ENCODE peak calls at places on chromosomes 12 and 14, in seven cellular contexts. H is suprapubic skin, L is sigmoid colon, N is K562, K is tibial nerve, A is GM12878, Y is transverse colon. D is an unnamed sample. For H3K27me3, the result is how much of the 10 kb centered on the place peaks cover.

GRCh38 chr12:122126713-122127597 is 47.1 kb downstream of the IL31 start:
- DNase-seq in H (no peak), L (no peak), N (no peak), K (no peak), A (no peak), Y (no peak), D (no peak)

GRCh38 chr12:89098390-89099102 is 253.8 kb downstream of the DUSP6 start:
- DNase-seq in H (no peak), L (no peak), N (no peak), K (no peak), A (no peak), Y (no peak), D (no peak)

GRCh38 chr14:67883717-67884116 is 64.1 kb downstream of the RAD51B start:
- DNase-seq in H (no peak), L (no peak), N (no peak), K (no peak), A (no peak), Y (no peak), D (no peak)

GRCh38 chr14:68703093-68703492 is 89.8 kb downstream of the ZFP36L1 start:
- DNase-seq in H (no peak), L (peak), N (peak), K (no peak), A (no peak), Y (no peak), D (no peak)

GRCh38 chr12:38664661-38665269 is 240.6 kb downstream of the CPNE8 start:
- DNase-seq in H (no peak), L (no peak), N (no peak), K (no peak), A (peak), Y (peak), D (no peak)

GRCh38 chr12:47770086-47770726 is 2.8 kb upstream of the SLC48A1 start:
- DNase-seq in H (no peak), L (no peak), N (no peak), K (no peak), A (no peak), Y (no peak), D (no peak)

GRCh38 chr14:29752221-29752923 is 175.3 kb downstream of the PRKD1 start:
- DNase-seq in H (no peak), L (no peak), N (no peak), K (no peak), A (no peak), Y (no peak), D (no peak)

GRCh38 chr12:9933966-9934365 is 1.8 kb upstream of the CLEC2A start:
- DNase-seq in H (no peak), L (no peak), N (no peak), K (no peak), A (no peak), Y (no peak), D (no peak)

GRCh38 chr14:105067969-105068301 is 2.7 kb upstream of the GPR132 start:
- DNase-seq in H (peak), L (no peak), N (no peak), K (no peak), A (no peak), Y (no peak), D (no peak)

GRCh38 chr12:115998119-115998633 is 279.3 kb downstream of the MED13L start:
- DNase-seq in H (no peak), L (no peak), N (peak), K (no peak), A (no peak), Y (peak), D (peak)

GRCh38 chr12:69555461-69555860 is 29.8 kb upstream of the CCT2 start:
- DNase-seq in H (no peak), L (no peak), N (no peak), K (no peak), A (no peak), Y (no peak), D (no peak)

GRCh38 chr12:129049917-129050316 is 196.6 kb downstream of the GLT1D1 start:
- DNase-seq in H (no peak), L (no peak), N (peak), K (no peak), A (no peak), Y (no peak), D (no peak)

GRCh38 chr12:107759410-107759809 is 1.5 kb downstream of the PRDM4 start:
- DNase-seq in H (no peak), L (no peak), N (peak), K (no peak), A (no peak), Y (peak), D (no peak)

GRCh38 chr14:85601246-85601645 is 71.3 kb downstream of the FLRT2 start:
- DNase-seq in H (no peak), L (no peak), N (no peak), K (no peak), A (no peak), Y (no peak), D (no peak)

GRCh38 chr14:102930753-102931579 is 8.5 kb downstream of the AMN start:
- DNase-seq in H (no peak), L (no peak), N (no peak), K (no peak), A (no peak), Y (peak), D (no peak)

GRCh38 chr12:99810718-99811593 is 163.4 kb downstream of the GARIN6 start:
- DNase-seq in H (no peak), L (no peak), N (no peak), K (no peak), A (no peak), Y (no peak), D (no peak)

GRCh38 chr14:61765225-61765943 is 3.2 kb downstream of the SNAPC1 start:
- DNase-seq in H (no peak), L (no peak), N (no peak), K (no peak), A (no peak), Y (no peak), D (no peak)

GRCh38 chr12:45669093-45669492 is 60.4 kb upstream of the ARID2 start:
- DNase-seq in H (no peak), L (no peak), N (no peak), K (no peak), A (peak), Y (no peak), D (no peak)
- H3K4me3 ChIP-seq in H (no peak), L (no peak), N (no peak), K (no peak), A (no peak), Y (no peak), D (no peak)

DNA sequence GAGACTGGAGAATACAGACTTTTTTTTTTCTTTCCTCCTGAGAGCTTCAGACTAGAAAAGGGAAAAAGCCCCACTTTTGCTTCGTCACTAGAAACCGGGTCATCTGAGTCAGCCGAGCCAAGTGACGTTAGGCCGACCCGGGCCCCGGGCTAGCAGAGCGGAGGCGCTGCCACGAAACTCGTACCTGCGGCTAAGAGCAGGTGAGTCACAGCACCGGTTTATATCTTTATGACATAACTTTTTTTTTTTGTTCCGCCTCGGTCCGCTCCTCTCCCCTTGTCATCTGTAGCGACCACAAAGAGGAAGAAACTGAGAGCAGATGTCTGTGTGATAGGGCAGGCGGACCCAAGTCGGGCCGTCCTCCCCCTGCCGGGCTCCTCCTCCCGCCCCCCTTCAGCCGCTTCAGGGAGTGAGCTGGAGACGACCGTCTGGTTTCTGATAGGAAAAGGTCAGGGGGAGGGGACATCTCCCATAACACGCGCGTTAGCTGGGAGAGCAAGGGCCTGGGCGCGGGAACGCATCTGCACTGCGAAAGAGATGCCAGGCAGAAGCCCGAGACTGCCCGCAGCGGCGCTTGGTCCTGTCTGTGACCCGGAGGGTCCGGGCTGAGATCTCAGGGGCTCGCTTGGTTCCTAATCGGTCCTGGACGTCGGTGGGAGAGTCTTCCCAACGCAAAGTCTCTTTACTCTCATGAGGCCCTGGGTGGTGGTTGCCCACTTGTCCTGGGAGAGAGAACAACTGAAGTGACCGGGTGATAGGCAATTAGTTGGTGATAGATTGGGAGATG is 573 bp downstream of the TTC6 start:
- DNase-seq in H (no peak), L (no peak), N (peak), K (no peak), A (no peak), Y (peak), D (no peak)
- H3K27me3 ChIP-seq in H (half or more), L (half or more), N (under half), K (under half), A (under half), Y (half or more), D (under half)

DNA sequence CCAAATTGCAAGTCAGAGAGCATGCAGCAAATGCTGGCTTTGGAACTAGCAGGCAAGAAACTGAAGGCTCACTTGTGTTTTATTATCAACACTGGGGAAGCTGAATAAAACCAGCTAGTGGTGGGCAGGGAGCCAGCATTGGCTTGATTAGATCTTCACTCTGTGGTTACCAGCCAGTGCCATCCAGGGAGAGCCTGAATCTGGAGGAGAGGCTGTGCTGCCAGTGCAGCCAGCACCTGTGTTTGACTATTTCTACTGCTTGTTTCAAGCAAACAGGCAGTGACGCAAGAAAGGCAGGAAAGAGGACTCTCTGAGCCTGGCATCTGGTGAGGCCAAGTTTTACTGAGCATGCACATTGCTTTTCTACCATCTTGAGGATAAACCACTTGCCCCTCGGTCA is 247.0 kb downstream of the PHLDA1 start:
- DNase-seq in H (peak), L (peak), N (no peak), K (no peak), A (no peak), Y (peak), D (no peak)
- TF ChIP-seq EP300 in H (no peak), L (no peak), N (no peak), K (no peak), A (no peak), Y (no peak), D (no peak)

GRCh38 chr14:48251290-48251689 is 575.9 kb upstream of the MDGA2 start:
- DNase-seq in H (no peak), L (no peak), N (no peak), K (no peak), A (no peak), Y (no peak), D (no peak)
- H3K4me3 ChIP-seq in H (no peak), L (no peak), N (no peak), K (no peak), A (no peak), Y (no peak), D (no peak)

DNA sequence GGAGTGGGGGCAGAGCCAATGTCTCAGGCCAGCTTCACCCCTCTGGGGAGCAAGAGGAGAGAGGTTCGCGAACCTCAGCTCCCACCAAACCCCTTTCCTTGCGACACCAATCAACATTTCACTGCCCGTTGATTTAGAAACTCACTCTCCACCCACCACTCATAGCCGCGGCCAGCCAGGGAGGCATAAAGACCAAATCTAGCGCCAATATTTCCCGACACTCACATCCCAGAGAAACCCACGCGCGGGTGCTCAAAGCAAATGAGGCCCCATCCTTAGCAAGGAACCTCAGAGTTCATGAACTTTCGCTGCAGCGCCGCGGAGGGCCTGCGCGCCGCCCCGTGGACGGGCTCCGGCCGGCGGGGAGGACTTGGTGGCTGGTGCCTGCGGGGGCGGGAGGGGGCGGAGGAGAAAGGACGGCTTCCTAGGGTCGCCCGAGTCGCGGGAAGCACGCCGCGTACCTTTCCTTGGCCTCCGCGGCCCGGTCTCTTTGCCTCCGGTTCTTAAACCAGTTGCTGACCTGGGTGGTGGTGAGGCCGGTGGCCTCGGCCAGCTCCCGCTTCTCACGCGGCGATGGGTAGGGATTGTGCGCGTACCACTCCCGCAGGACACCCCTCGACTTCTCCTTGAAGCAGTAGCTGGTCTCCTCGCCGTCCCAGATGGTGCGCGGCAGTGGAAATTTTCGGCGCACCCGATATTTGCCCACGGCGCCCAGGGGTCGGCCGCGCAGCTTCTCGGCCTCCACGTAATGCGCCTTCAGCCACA is 926 bp downstream of the SIX1 start:
- DNase-seq in H (no peak), L (no peak), N (peak), K (no peak), A (no peak), Y (no peak), D (no peak)
- H3K27me3 ChIP-seq in H (half or more), L (half or more), N (under half), K (under half), A (under half), Y (half or more), D (under half)

DNA sequence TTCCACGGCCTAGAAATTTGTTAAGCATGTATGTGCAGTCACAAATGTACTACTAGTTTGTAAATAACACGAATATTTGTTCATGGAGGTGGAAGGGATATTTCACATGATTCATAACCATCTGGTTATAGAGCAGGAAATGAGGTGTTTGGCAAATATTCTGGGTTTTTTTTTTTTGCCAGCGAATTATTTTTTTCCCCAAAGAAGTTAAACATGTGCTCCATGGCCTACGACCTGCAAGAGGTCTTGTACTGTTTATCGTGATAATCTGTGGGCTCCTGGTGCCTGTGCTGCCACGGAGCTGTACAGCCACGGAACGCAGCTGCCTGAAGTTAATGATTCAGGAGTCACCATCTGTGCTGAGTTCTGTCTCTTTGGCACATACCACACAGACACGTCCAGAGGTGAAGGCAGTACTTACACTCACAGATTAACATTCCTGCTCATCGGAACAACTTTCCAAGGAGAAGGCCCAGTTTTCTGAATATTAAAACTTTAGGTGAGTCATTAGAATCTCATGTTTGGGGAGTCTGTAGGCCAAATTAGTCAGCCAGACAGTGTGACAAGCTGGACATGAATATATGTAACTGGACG is 156.3 kb downstream of the TMX1 start:
- DNase-seq in H (no peak), L (peak), N (no peak), K (no peak), A (no peak), Y (peak), D (peak)
- TF ChIP-seq EP300 in H (no peak), L (no peak), N (no peak), K (peak), A (no peak), Y (no peak), D (no peak)